ENCODE peak calls at places on chromosomes 4 and X, in four cellular contexts. I is cardiac muscle cell, W is fibroblast of lung, S is WERI-Rb-1. U is an unnamed sample.

GRCh38 chrX:133185938-133186337 is 32.2 kb downstream of the TFDP3 start:
- DNase-seq in I (no peak), W (no peak), S (no peak), U (no peak)

GRCh38 chr4:32962100-32962499 is 2241.9 kb downstream of the PCDH7 start:
- DNase-seq in W (no peak), S (no peak), I (no peak), U (no peak)

GRCh38 chr4:128454281-128455075 is 166.9 kb upstream of the PGRMC2 start:
- DNase-seq in W (peak; percentile 96), S (peak; percentile 93), I (peak; percentile 69), U (no peak)

GRCh38 chr4:177717407-177717806 is 275.2 kb upstream of the AGA start:
- DNase-seq in S (no peak), I (no peak), W (peak; percentile 79), U (no peak)

GRCh38 chr4:21130606-21131005 is 430.3 kb downstream of the PACRGL start:
- DNase-seq in S (no peak), I (no peak), W (no peak), U (no peak)

GRCh38 chr4:166165829-166166420 is 292.9 kb downstream of the TLL1 start:
- DNase-seq in S (peak; percentile 37), W (peak; percentile 81), I (peak; percentile 84), U (no peak)

GRCh38 chrX:97806238-97806637 is 922.5 kb downstream of the RPA4 start:
- DNase-seq in W (peak; percentile 33), S (no peak), I (no peak), U (no peak)

GRCh38 chrX:117713411-117713810 is 403.2 kb downstream of the KLHL13 start:
- DNase-seq in W (no peak), S (no peak), I (no peak), U (no peak)

GRCh38 chr4:95219109-95219508 is 329.7 kb downstream of the UNC5C start:
- DNase-seq in S (no peak), I (no peak), W (peak; percentile 71), U (no peak)

GRCh38 chr4:114598191-114599121 is at the start of gene UGT8:
- DNase-seq in I (peak; percentile 66), S (peak; percentile 95), W (peak; percentile 11), U (no peak)

GRCh38 chrX:132983496-132983895 is 25.1 kb upstream of the HS6ST2 start:
- DNase-seq in I (no peak), W (no peak), S (no peak), U (no peak)

GRCh38 chrX:53155512-53156206 is 61.7 kb downstream of the KANTR start:
- DNase-seq in S (no peak), I (no peak), W (no peak), U (no peak)

GRCh38 chr4:41142946-41143720 is 71.2 kb downstream of the APBB2 start:
- DNase-seq in W (peak; percentile 97), I (no peak), S (no peak), U (no peak)

GRCh38 chr4:184313058-184313709 is 95.5 kb upstream of the ENPP6 start:
- DNase-seq in W (no peak), S (no peak), I (no peak), U (no peak)

GRCh38 chr4:157045507-157046127 is 30.3 kb upstream of the GLRB start:
- DNase-seq in W (peak; percentile 84), I (peak; percentile 63), S (peak; percentile 53), U (no peak)

GRCh38 chr4:147732516-147733193 is 767 bp downstream of the ARHGAP10 start:
- DNase-seq in I (peak; percentile 75), S (peak; percentile 47), W (peak; percentile 60), U (no peak)

GRCh38 chr4:118282692-118283091 is 70.1 kb downstream of the PRSS12 start:
- DNase-seq in I (no peak), S (no peak), W (peak; percentile 80), U (no peak)

GRCh38 chrX:2710496-2710895 is 19.4 kb downstream of the CD99 start:
- DNase-seq in S (no peak), W (no peak), I (no peak), U (no peak)

GRCh38 chr4:139171878-139172691 is 4.9 kb downstream of the ELF2 start:
- DNase-seq in I (no peak), S (no peak), W (peak; percentile 46), U (no peak)

GRCh38 chr4:107896158-107896645 is 35.1 kb upstream of the CYP2U1 start:
- DNase-seq in I (no peak), W (peak; percentile 85), S (no peak), U (no peak)

GRCh38 chr4:183182873-183183725 is 84.0 kb downstream of the WWC2 start:
- DNase-seq in I (peak; percentile 33), S (no peak), W (peak; percentile 75), U (no peak)

GRCh38 chrX:85907316-85907715 is 140.0 kb downstream of the CHM start:
- DNase-seq in W (no peak), I (no peak), S (no peak), U (no peak)

GRCh38 chr4:74631338-74631737 is 163.0 kb downstream of the BTC start:
- DNase-seq in I (no peak), S (no peak), W (peak; percentile 59), U (no peak)

GRCh38 chrX:20974326-20974725 is 399.9 kb upstream of the CNKSR2 start:
- DNase-seq in S (no peak), W (peak; percentile 12), I (no peak), U (no peak)

GRCh38 chr4:147060171-147060931 is 114.7 kb upstream of the TTC29 start:
- DNase-seq in W (peak; percentile 82), S (no peak), I (no peak), U (no peak)

GRCh38 chrX:49278081-49278480 is 8.5 kb downstream of the PPP1R3F start:
- DNase-seq in S (no peak), I (no peak), W (no peak), U (no peak)

GRCh38 chr4:8831221-8832129 is 40.2 kb downstream of the HMX1 start:
- DNase-seq in S (peak; percentile 76), I (no peak), W (no peak), U (no peak)

GRCh38 chrX:129626026-129626425 is 28.7 kb downstream of the APLN start:
- DNase-seq in I (no peak), W (no peak), S (no peak), U (no peak)

GRCh38 chr4:166994686-166995085 is 239.6 kb downstream of the SPOCK3 start:
- DNase-seq in I (no peak), S (no peak), W (no peak), U (no peak)

GRCh38 chr4:139645458-139645857 is 20.2 kb upstream of the MGST2 start:
- DNase-seq in S (no peak), W (no peak), I (no peak), U (no peak)

GRCh38 chrX:84729809-84730208 is 227.6 kb upstream of the HDX start:
- DNase-seq in W (peak; percentile 51), I (peak; percentile 32), S (peak; percentile 13), U (no peak)

GRCh38 chr4:108010167-108010566 is 20.5 kb downstream of the HADH start:
- DNase-seq in I (no peak), S (no peak), W (peak; percentile 34), U (no peak)

GRCh38 chrX:154315416-154315815 is 19.8 kb downstream of the TKTL1 start:
- DNase-seq in S (no peak), W (no peak), I (no peak), U (no peak)

GRCh38 chrX:47815901-47816845 is 20.5 kb upstream of the ZNF81 start:
- DNase-seq in W (peak; percentile 33), S (no peak), I (no peak), U (no peak)

DNA sequence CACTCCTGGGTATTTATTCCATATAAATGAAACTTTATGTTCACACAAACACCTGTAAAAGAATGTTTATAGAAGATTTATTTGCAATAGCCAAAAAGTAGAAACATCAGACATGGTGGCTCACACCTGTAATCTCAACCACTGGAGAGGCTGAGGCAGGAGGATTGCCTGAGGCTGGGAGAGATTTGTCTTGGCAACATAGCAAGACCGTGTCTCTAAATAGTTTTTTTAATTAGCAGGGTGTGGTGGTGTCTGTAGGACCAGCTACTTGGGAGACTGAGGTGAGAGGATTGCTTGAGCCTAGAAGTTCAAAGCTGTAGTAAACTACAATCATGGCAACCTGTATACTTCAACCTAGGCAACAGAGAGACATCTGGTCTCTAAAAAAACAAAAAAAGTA is 27.7 kb upstream of the NFKB1 start:
- DNase-seq in I (no peak), S (no peak), W (no peak), U (no peak)
- H3K9me3 ChIP-seq in I (no peaks in the 10 kb centered on the region), S (peaks cover 4% of the 10 kb centered on the region), W (no peaks in the 10 kb centered on the region), U (no peaks in the 10 kb centered on the region)

GRCh38 chrX:155435744-155436112 is 22.7 kb downstream of the F8A3 start:
- DNase-seq in I (no peak), W (no peak), S (no peak), U (no peak)

GRCh38 chrX:155434906-155435743 is 23.3 kb downstream of the F8A3 start:
- DNase-seq in W (no peak), S (no peak), I (no peak), U (no peak)

GRCh38 chrX:155441097-155441496 is 17.3 kb downstream of the F8A3 start:
- DNase-seq in W (no peak), S (no peak), I (no peak), U (no peak)
- H3K9me3 ChIP-seq in W (no peaks in the 10 kb centered on the region), S (peaks cover 4% of the 10 kb centered on the region), I (no peaks in the 10 kb centered on the region), U (no peaks in the 10 kb centered on the region)

DNA sequence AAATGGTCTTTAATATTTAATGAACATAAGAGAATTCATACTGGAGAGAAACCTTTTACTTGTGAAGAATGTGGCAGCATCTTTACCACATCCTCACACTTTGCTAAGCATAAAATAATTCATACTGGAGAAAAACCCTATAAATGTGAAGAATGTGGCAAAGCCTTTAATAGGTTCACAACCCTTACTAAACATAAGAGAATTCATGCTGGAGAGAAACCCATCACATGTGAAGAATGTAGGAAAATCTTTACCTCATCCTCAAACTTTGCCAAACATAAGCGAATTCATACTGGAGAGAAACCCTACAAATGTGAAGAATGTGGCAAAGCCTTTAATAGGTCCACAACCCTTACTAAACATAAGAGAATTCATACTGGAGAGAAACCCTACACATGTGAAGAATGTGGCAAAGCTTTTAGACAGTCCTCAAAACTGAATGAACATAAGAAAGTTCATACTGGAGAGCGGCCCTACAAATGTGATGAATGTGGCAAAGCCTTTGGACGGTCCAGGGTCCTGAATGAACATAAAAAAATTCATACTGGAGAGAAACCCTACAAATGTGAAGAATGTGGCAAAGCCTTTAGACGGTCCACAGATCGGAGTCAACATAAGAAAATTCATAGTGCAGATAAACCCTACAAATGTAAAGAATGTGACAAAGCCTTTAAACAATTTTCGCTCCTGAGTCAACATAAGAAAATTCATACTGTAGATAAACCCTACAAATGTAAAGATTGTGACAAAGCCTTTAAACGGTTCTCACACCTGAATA is 35.6 kb downstream of the ZNF141 start:
- DNase-seq in W (peak; percentile 6), I (no peak), S (no peak), U (no peak)
- H3K9me3 ChIP-seq in W (peaks cover 5% of the 10 kb centered on the region), I (peaks cover 25% of the 10 kb centered on the region), S (peaks cover 59% of the 10 kb centered on the region), U (peaks cover 57% of the 10 kb centered on the region)

GRCh38 chrX:81237516-81237915 is 35.6 kb downstream of the SH3BGRL start:
- DNase-seq in I (no peak), W (no peak), S (no peak), U (no peak)

GRCh38 chrX:81240701-81241100 is 38.8 kb downstream of the SH3BGRL start:
- DNase-seq in W (no peak), S (no peak), I (no peak), U (no peak)

GRCh38 chrX:81238166-81238565 is 36.3 kb downstream of the SH3BGRL start:
- DNase-seq in S (no peak), W (no peak), I (no peak), U (no peak)

DNA sequence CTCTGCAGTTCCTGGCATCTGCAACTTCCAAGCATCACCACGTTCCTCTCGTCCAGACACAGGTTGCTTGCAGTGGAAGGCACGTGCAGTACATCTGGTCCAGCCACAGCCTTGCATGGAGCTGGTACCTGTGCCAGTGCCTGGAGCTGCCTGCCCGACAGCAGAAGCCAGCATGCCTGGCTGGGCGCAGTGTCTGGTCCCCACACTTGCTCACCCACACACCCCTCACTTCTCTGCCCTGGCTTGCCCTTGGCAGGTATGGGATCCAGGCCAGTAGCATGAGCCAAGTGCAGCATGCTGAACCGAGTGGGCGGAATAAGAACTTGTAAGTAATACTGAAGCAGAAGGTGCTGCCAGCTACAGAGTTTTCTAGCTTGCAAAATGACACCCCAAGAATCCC is 39.9 kb downstream of the SH3BGRL start:
- DNase-seq in I (no peak), W (no peak), S (no peak), U (no peak)
- H3K9me3 ChIP-seq in I (no peaks in the 10 kb centered on the region), W (no peaks in the 10 kb centered on the region), S (no peaks in the 10 kb centered on the region), U (no peaks in the 10 kb centered on the region)